ENCODE peak calls at places on chromosomes 3 and 15, in seven cellular contexts. E is ovary; N is CD8-positive, alpha-beta T cell; B is AG04450; O is dorsolateral prefrontal cortex; Z is H9; W is PC-3. R is an unnamed sample.

GRCh38 chr15:93428135-93428534 is 339.1 kb upstream of the RGMA start:
- DNase-seq in E (no peak), N (no peak), B (no peak), O (no peak), Z (no peak), W (no peak), R (no peak)

GRCh38 chr3:126932188-126932931 is 50.6 kb upstream of the PLXNA1 start:
- DNase-seq in E (no peak), N (no peak), B (no peak), O (no peak), Z (no peak), W (peak), R (peak)

GRCh38 chr3:10941972-10942371 is 50.6 kb upstream of the SLC6A1 start:
- DNase-seq in E (no peak), N (no peak), B (no peak), O (peak), Z (peak), W (peak), R (peak)

GRCh38 chr3:138640537-138640936 is 32.0 kb downstream of the FAIM start:
- DNase-seq in E (no peak), N (no peak), B (no peak), O (no peak), Z (no peak), W (peak), R (no peak)

GRCh38 chr3:188664795-188665194 is 507.0 kb upstream of the TPRG1 start:
- DNase-seq in E (no peak), N (no peak), B (no peak), O (no peak), Z (no peak), W (peak), R (peak)

GRCh38 chr15:98071786-98072185 is 111.3 kb downstream of the ARRDC4 start:
- DNase-seq in E (no peak), N (no peak), B (no peak), O (no peak), Z (no peak), W (no peak), R (peak)

GRCh38 chr15:67717776-67718175 is 107.5 kb upstream of the SKOR1 start:
- DNase-seq in E (no peak), N (no peak), B (no peak), O (no peak), Z (no peak), W (no peak), R (no peak)

GRCh38 chr15:68536331-68537095 is 42.3 kb upstream of the CORO2B start:
- DNase-seq in E (no peak), N (no peak), B (peak), O (no peak), Z (no peak), W (peak), R (peak)

GRCh38 chr15:85022860-85023403 is 41.3 kb downstream of the PDE8A start:
- DNase-seq in E (no peak), N (no peak), B (no peak), O (no peak), Z (no peak), W (no peak), R (no peak)

GRCh38 chr3:120601554-120601953 is 5.4 kb downstream of the NDUFB4 start:
- DNase-seq in E (no peak), N (no peak), B (no peak), O (no peak), Z (no peak), W (no peak), R (no peak)

GRCh38 chr15:63436872-63437375 is 55.3 kb upstream of the CA12 start:
- DNase-seq in E (peak), N (peak), B (peak), O (peak), Z (no peak), W (peak), R (peak)

GRCh38 chr3:48187579-48188265 is 495 bp downstream of the CDC25A start:
- DNase-seq in E (peak), N (peak), B (no peak), O (no peak), Z (peak), W (peak), R (no peak)

GRCh38 chr3:107753494-107753893 is 230.7 kb downstream of the BBX start:
- DNase-seq in E (peak), N (no peak), B (no peak), O (peak), Z (peak), W (peak), R (peak)

GRCh38 chr15:40282870-40283614 is at the start of gene ANKRD63:
- DNase-seq in E (no peak), N (peak), B (no peak), O (no peak), Z (no peak), W (peak), R (no peak)

DNA sequence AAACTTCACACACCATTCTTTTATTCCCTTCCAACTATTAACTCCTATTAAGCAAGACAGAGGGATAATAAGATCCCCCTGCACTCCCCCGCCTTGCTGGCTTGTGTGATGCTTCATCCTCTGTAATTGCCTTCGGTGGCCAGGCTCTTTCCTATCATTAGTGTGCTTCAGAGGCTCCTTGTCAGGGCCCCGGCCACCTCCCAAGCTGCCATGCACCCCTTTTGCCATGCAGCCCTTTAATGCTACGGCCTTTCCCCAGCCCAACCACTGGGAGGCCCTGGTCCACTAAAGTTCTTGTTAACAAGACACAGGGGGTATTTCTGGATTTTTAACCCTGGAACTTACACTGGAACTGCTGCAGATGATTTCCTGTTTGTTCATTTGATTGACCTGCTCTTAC is 175.9 kb upstream of the TOPAZ1 start:
- DNase-seq in E (no peak), N (no peak), B (no peak), O (no peak), Z (peak), W (no peak), R (no peak)
- TF ChIP-seq CTCF in E (no peak), N (no peak), B (no peak), O (no peak), Z (peak), W (peak), R (peak)

GRCh38 chr3:100257601-100258000 is 3.2 kb upstream of the TBC1D23 start:
- DNase-seq in E (no peak), N (no peak), B (no peak), O (no peak), Z (no peak), W (no peak), R (peak)

GRCh38 chr3:100260081-100260684 is 609 bp upstream of the TBC1D23 start:
- DNase-seq in E (peak), N (no peak), B (no peak), O (no peak), Z (peak), W (no peak), R (no peak)

GRCh38 chr3:100263583-100263982 is 2.8 kb downstream of the TBC1D23 start:
- DNase-seq in E (no peak), N (no peak), B (no peak), O (no peak), Z (no peak), W (no peak), R (no peak)

GRCh38 chr3:100261481-100261903 is 700 bp downstream of the TBC1D23 start:
- DNase-seq in E (no peak), N (no peak), B (no peak), O (no peak), Z (no peak), W (no peak), R (peak)

GRCh38 chr3:100260685-100261480 is at the start of gene TBC1D23:
- DNase-seq in E (peak), N (peak), B (peak), O (peak), Z (peak), W (peak), R (peak)
- TF ChIP-seq CTCF in E (no peak), N (no peak), B (peak), O (no peak), Z (no peak), W (no peak), R (peak)

GRCh38 chr15:81097893-81098280 is 36.2 kb upstream of the CFAP161 start:
- DNase-seq in E (no peak), N (no peak), B (no peak), O (no peak), Z (no peak), W (peak), R (peak)
- TF ChIP-seq CTCF in E (no peak), N (no peak), B (no peak), O (no peak), Z (no peak), W (no peak), R (no peak)

DNA sequence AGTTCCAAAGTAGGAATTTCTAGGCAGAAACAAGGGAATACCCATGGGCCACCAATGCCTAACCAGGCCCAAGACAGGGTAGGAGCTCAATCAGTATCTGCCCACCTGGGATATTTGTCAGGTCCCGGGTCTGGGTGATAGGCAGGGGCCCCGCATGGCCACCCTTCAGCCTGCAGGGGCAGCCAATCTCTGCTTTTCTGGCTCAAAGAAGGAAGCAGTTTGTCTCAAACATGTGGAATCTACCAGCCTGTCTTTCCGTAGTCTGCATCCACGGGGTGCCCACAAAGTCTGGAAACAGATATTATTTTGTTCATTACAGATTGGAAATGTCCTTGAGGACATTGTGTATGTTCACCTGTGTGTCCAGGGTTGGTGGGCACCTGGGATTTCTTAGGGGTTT is 56.2 kb downstream of the CEMIP start:
- DNase-seq in E (peak), N (no peak), B (no peak), O (no peak), Z (peak), W (no peak), R (no peak)
- TF ChIP-seq CTCF in E (no peak), N (no peak), B (no peak), O (no peak), Z (peak), W (peak), R (peak)

DNA sequence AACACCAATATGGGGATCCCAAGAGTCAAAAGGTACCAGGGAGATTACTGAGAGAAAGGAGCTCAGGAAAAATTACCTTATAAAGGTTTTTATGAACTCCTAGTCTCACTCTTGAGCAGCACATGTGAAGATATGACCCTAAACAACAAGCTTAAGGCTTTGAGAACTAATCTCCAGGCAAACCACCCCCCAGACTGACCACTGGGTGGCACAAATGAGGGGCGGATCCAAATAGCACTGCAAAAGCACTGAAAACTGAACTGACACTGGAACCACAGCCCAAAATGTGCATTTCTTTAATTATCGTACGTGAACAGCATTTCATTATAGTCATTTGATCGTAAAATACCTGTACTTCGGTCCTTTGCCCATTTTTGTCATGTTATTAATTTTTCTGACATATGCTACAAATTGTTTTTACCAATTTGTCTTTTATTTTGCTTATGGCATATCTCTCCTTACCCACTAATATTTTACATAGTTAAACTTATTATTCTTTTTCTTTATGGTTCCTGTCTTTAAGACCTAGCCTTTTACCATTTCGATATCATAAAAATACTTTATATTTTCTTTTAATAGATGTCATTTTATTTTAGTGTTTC is 31.5 kb upstream of the TFDP2 start:
- DNase-seq in E (peak), N (peak), B (no peak), O (no peak), Z (peak), W (peak), R (peak)
- TF ChIP-seq CTCF in E (no peak), N (no peak), B (peak), O (no peak), Z (peak), W (peak), R (peak)

GRCh38 chr15:48336940-48337339 is 5.7 kb downstream of the DUT start:
- DNase-seq in E (no peak), N (no peak), B (no peak), O (no peak), Z (peak), W (peak), R (no peak)
- TF ChIP-seq CTCF in E (no peak), N (no peak), B (peak), O (no peak), Z (peak), W (peak), R (peak)

R was measured in HFFc6.